ENCODE peak calls at places on chromosomes 2 and 18, in eight cellular contexts. E, I, B, K, N, Q, J and Z are unnamed samples.

GRCh38 chr2:169039702-169040101 is 8.6 kb upstream of the ABCB11 start:
- DNase-seq in Q (no peak), I (no peak), B (no peak), E (no peak), N (no peak), K (no peak), J (no peak), Z (no peak)

GRCh38 chr2:215826838-215827441 is 186.4 kb downstream of the MREG start:
- DNase-seq in I (no peak), K (no peak), Q (peak), B (no peak), N (peak), J (no peak), E (no peak), Z (no peak)

GRCh38 chr2:237574467-237574866 is 8.1 kb downstream of the PRLH start:
- DNase-seq in Q (no peak), N (no peak), K (peak), I (no peak), E (no peak), J (no peak), B (no peak), Z (no peak)

GRCh38 chr18:48201337-48201705 is 207.9 kb downstream of the ZBTB7C start:
- DNase-seq in N (no peak), B (no peak), K (no peak), J (no peak), E (no peak), I (no peak), Q (no peak), Z (no peak)

GRCh38 chr18:7844418-7844817 is 277.3 kb downstream of the PTPRM start:
- DNase-seq in J (no peak), K (no peak), B (no peak), I (no peak), E (no peak), N (no peak), Q (no peak), Z (no peak)

GRCh38 chr2:147463881-147464520 is 380.8 kb upstream of the ACVR2A start:
- DNase-seq in J (no peak), B (no peak), I (no peak), E (no peak), N (no peak), Q (no peak), K (no peak), Z (no peak)

GRCh38 chr2:74286725-74287124 is 56.5 kb downstream of the SLC4A5 start:
- DNase-seq in K (no peak), N (no peak), E (no peak), I (no peak), Q (no peak), J (no peak), B (no peak), Z (no peak)

GRCh38 chr2:9390991-9391390 is 32.3 kb downstream of the ITGB1BP1 start:
- DNase-seq in B (no peak), N (no peak), J (no peak), E (no peak), I (no peak), Q (no peak), K (peak), Z (no peak)

GRCh38 chr2:224311226-224311625 is 90.7 kb downstream of the FAM124B start:
- DNase-seq in J (no peak), Q (peak), B (peak), N (peak), I (no peak), E (no peak), K (no peak), Z (peak)

GRCh38 chr18:34957119-34957863 is 83.9 kb upstream of the MAPRE2 start:
- DNase-seq in Q (no peak), B (no peak), E (no peak), I (no peak), N (peak), K (no peak), J (no peak), Z (no peak)

GRCh38 chr2:161992526-161992925 is 81.5 kb downstream of the DPP4 start:
- DNase-seq in K (no peak), Q (no peak), B (no peak), N (peak), I (peak), E (no peak), J (no peak), Z (no peak)

GRCh38 chr2:109173311-109174171 is 44.5 kb downstream of the SH3RF3 start:
- DNase-seq in E (no peak), B (no peak), K (peak), J (peak), N (peak), I (no peak), Q (peak), Z (peak)

GRCh38 chr18:10504723-10505122 is 21.1 kb upstream of the NAPG start:
- DNase-seq in B (no peak), K (no peak), E (no peak), J (no peak), I (no peak), N (no peak), Q (no peak), Z (no peak)

GRCh38 chr18:79797518-79798345 is at the start of gene KCNG2:
- DNase-seq in K (peak), Q (no peak), I (no peak), B (no peak), E (peak), N (no peak), J (no peak), Z (peak)

GRCh38 chr2:85371045-85371444 is 16.5 kb downstream of the ELMOD3 start:
- DNase-seq in I (no peak), Q (no peak), B (no peak), N (no peak), K (no peak), J (no peak), E (no peak), Z (no peak)

GRCh38 chr2:150606380-150607060 is 119.1 kb upstream of the RND3 start:
- DNase-seq in J (no peak), K (no peak), E (no peak), N (no peak), B (no peak), I (no peak), Q (no peak), Z (no peak)

GRCh38 chr2:61096438-61096837 is 30.8 kb downstream of the SANBR start:
- DNase-seq in N (no peak), K (no peak), E (no peak), I (no peak), Q (no peak), B (no peak), J (no peak), Z (no peak)

GRCh38 chr2:10267551-10268465 is 34.9 kb upstream of the HPCAL1 start:
- DNase-seq in B (no peak), N (no peak), I (no peak), Q (no peak), K (peak), J (no peak), E (no peak), Z (no peak)

GRCh38 chr2:95018301-95018700 is 7.2 kb upstream of the MAL start:
- DNase-seq in B (no peak), K (no peak), Q (no peak), J (no peak), E (no peak), N (no peak), I (no peak), Z (no peak)